ENCODE peak calls at places on chromosomes 1 and 21, in six cellular contexts. X is H1, O is NT2/D1, T is K562, W is GM12878, Z is HepG2. M is an unnamed sample.

GRCh38 chr1:85275701-85276289 is 637 bp downstream of the BCL10 start:
- DNase-seq in W (no peak), O (no peak), X (no peak), Z (no peak), T (no peak), M (peak)

GRCh38 chr1:40258445-40258769 is 371 bp downstream of the ZMPSTE24 start:
- DNase-seq in T (peak), W (no peak), Z (peak), O (no peak), X (no peak), M (no peak)

GRCh38 chr1:150881331-150882070 is 5.1 kb upstream of the ARNT start:
- DNase-seq in W (no peak), O (no peak), X (no peak), T (no peak), Z (no peak), M (no peak)

GRCh38 chr1:156677616-156678596 is 699 bp upstream of the NES start:
- DNase-seq in T (peak), W (no peak), X (no peak), Z (peak), O (no peak), M (no peak)

GRCh38 chr1:82506970-82507369 is 706.2 kb downstream of the ADGRL2 start:
- DNase-seq in W (no peak), X (no peak), T (no peak), Z (no peak), O (no peak), M (no peak)

GRCh38 chr1:211541715-211542477 is 37.1 kb downstream of the SLC30A1 start:
- DNase-seq in Z (peak), T (no peak), W (no peak), O (no peak), X (no peak), M (no peak)

GRCh38 chr21:16084776-16085364 is 355.1 kb downstream of the USP25 start:
- DNase-seq in Z (no peak), W (no peak), T (no peak), O (no peak), X (no peak), M (no peak)

GRCh38 chr1:200610846-200611245 is 9.7 kb downstream of the KIF14 start:
- DNase-seq in W (no peak), O (no peak), X (no peak), Z (no peak), T (no peak), M (no peak)

GRCh38 chr1:243917177-243917862 is 67.3 kb upstream of the AKT3 start:
- DNase-seq in O (peak), W (no peak), T (no peak), X (peak), Z (no peak), M (no peak)

GRCh38 chr1:117810553-117810952 is 118.9 kb downstream of the GDAP2 start:
- DNase-seq in Z (no peak), O (no peak), W (no peak), T (peak), X (no peak), M (no peak)

GRCh38 chr1:151947140-151947539 is 37.8 kb upstream of the THEM4 start:
- DNase-seq in O (no peak), X (no peak), Z (no peak), W (no peak), T (no peak), M (no peak)

GRCh38 chr1:65605621-65606020 is 185.2 kb downstream of the LEPR start:
- DNase-seq in X (no peak), Z (no peak), W (no peak), T (no peak), O (no peak), M (no peak)

GRCh38 chr1:163744488-163744887 is 422.7 kb downstream of the NUF2 start:
- DNase-seq in T (no peak), X (no peak), W (no peak), O (no peak), Z (no peak), M (no peak)

GRCh38 chr1:155174334-155175280 is 958 bp downstream of the TRIM46 start:
- DNase-seq in W (no peak), X (no peak), O (no peak), Z (no peak), T (no peak), M (no peak)

GRCh38 chr1:206472886-206473285 is 2.6 kb downstream of the IKBKE start:
- DNase-seq in T (no peak), X (no peak), W (no peak), Z (no peak), O (no peak), M (no peak)
- TF ChIP-seq ZNF274 in T (no peak), X (no peak), W (no peak), Z (no peak), O (no peak), M (no peak)

GRCh38 chr21:27677547-27677946 is 710.7 kb upstream of the ADAMTS5 start:
- DNase-seq in Z (no peak), T (no peak), X (no peak), O (no peak), W (no peak), M (no peak)

GRCh38 chr21:27681841-27682240 is 715.0 kb upstream of the ADAMTS5 start:
- DNase-seq in Z (no peak), X (no peak), W (no peak), T (no peak), O (no peak), M (no peak)

GRCh38 chr21:27683292-27683691 is 716.4 kb upstream of the ADAMTS5 start:
- DNase-seq in X (no peak), Z (no peak), W (no peak), T (no peak), O (no peak), M (no peak)

GRCh38 chr21:27678511-27678910 is 711.6 kb upstream of the ADAMTS5 start:
- DNase-seq in O (no peak), X (no peak), T (no peak), Z (no peak), W (no peak), M (no peak)

GRCh38 chr21:27681038-27681437 is 714.1 kb upstream of the ADAMTS5 start:
- DNase-seq in O (no peak), T (no peak), W (no peak), Z (no peak), X (no peak), M (no peak)
- TF ChIP-seq ZNF274 in O (no peak), T (no peak), W (no peak), Z (no peak), X (no peak), M (no peak)

GRCh38 chr1:204321665-204322064 is 38.1 kb downstream of the PLEKHA6 start:
- DNase-seq in T (no peak), W (no peak), X (no peak), Z (no peak), O (no peak), M (no peak)

GRCh38 chr1:204325944-204326343 is 33.8 kb downstream of the PLEKHA6 start:
- DNase-seq in T (no peak), X (no peak), O (no peak), W (no peak), Z (no peak), M (no peak)

GRCh38 chr1:204322329-204322868 is 37.3 kb downstream of the PLEKHA6 start:
- DNase-seq in T (no peak), Z (no peak), W (no peak), X (no peak), O (no peak), M (no peak)

GRCh38 chr1:204321051-204321450 is 38.7 kb downstream of the PLEKHA6 start:
- DNase-seq in T (no peak), W (no peak), O (no peak), Z (no peak), X (no peak), M (no peak)

GRCh38 chr1:204323887-204324286 is 35.8 kb downstream of the PLEKHA6 start:
- DNase-seq in Z (no peak), T (no peak), W (no peak), O (no peak), X (no peak), M (no peak)
- TF ChIP-seq ZNF274 in Z (no peak), T (no peak), W (no peak), O (no peak), X (no peak), M (no peak)

GRCh38 chr21:22200378-22201092 is 1202.3 kb downstream of the NCAM2 start:
- DNase-seq in X (no peak), W (no peak), Z (no peak), T (peak), O (no peak), M (no peak)
- TF ChIP-seq ZNF274 in X (no peak), W (no peak), Z (no peak), T (no peak), O (no peak), M (no peak)

DNA sequence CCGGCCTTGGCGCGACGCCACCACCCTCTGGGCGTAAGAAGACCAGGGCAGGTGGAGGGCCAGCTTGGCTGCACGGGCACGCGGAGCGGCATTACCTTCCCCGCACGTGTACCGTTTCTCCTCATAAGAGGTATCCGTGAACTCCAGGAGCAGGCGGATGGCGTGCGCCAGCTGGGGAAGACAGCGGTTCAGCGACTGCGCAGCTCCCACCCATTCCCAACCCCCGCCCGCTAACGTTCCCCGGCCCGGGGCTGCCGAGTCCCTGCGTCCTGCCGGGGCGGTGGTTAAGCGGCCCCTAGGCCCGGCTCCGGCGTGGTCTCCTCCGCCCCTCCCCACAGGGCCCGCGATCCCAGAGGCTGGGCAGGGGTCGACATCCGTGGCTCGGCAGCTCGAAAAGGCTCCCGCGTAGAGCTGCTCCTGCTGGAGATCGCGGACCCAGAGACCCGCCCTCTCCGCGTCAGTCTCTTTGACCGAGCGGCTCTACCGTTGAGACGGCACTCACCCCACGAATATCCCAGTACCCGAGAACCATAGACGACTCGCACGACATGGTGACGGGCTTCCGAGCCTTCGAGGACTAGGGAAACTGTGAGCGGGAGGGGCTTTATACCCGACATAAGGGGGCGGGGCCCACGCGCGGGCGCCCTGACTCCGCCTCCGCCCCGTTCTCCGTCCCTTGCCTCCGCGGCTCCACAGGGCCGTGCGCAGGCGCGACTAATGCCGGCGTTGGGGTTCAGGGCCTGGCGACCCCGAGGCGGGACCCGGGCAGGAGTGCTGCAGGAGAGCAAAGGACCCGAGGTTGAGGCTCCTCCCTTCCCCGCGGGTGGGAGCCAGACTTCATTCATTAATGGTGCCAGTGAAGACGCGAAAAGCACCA is 862 bp downstream of the GSTM3 start:
- DNase-seq in Z (peak), T (peak), W (no peak), O (no peak), X (no peak), M (no peak)
- TF ChIP-seq ZNF274 in Z (no peak), T (no peak), W (no peak), O (no peak), X (no peak), M (no peak)

DNA sequence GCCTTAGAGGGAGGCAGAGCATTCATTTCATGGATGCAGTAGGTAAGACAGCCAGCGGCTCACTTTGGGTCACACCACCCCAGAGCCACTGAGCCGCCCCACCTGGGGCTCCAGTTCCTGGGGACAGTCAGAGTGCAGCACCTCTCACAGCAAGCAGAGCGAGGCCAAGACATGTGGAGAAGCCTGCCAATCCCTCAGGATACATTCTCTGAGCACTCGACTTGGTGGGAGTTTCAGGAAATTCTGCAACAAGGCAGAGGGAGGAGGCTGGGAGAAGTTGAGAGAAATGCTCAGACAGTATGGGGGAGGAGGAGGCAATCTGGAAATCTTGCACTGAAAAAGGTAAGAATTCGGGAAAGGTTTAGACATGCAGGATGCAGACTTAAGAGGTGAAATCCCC is 60.8 kb upstream of the WLS start:
- DNase-seq in O (no peak), Z (no peak), X (no peak), T (no peak), W (no peak), M (no peak)
- TF ChIP-seq ZNF274 in O (no peak), Z (no peak), X (no peak), T (no peak), W (no peak), M (no peak)

DNA sequence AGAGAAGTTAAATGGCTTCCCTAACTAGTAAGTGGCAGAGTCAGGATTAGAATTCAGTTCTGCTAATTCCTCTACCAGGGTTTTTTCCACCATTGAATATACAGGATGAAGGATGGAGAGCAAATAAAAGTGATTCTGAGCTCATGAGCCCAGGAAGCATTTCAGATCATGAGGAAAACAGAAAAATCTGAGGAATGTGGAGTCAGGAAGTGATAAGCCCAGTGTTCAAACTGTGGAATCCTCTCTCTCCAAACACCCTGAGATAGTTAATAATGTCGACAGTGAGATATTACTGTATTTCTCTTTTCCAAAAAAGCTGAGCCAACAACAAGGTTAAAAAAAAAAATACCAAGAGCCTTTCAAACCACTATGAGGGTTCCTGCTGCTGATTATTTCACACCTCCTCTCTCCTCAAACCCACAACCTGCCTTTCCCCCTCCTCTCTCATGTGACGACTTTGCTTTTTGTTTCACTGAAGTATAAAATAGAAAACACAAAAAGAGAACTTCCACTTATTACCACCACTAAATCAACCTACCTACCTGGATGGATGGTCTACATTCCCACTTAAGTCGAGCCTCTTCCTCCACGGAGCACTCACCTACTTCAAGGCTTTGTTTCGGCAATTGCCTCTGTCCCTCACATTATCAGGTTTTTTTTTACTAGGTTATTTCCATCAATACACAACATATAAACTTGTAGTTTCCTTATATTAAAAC is 8.9 kb downstream of the SLAMF1 start:
- DNase-seq in W (no peak), X (no peak), T (no peak), O (no peak), Z (peak), M (no peak)
- TF ChIP-seq ZNF274 in W (no peak), X (no peak), T (no peak), O (no peak), Z (no peak), M (no peak)

GRCh38 chr1:27108588-27108987 is 46.3 kb downstream of the SLC9A1 start:
- DNase-seq in T (no peak), X (no peak), Z (no peak), W (no peak), O (no peak), M (no peak)

GRCh38 chr1:27106561-27107323 is 48.2 kb downstream of the SLC9A1 start:
- DNase-seq in W (no peak), Z (no peak), T (no peak), O (no peak), X (no peak), M (no peak)

GRCh38 chr1:27111771-27112573 is 43.0 kb downstream of the SLC9A1 start:
- DNase-seq in T (peak), W (no peak), Z (peak), X (no peak), O (peak), M (peak)

GRCh38 chr1:27105018-27105417 is 49.9 kb downstream of the SLC9A1 start:
- DNase-seq in T (no peak), O (no peak), X (no peak), W (no peak), Z (no peak), M (no peak)

DNA sequence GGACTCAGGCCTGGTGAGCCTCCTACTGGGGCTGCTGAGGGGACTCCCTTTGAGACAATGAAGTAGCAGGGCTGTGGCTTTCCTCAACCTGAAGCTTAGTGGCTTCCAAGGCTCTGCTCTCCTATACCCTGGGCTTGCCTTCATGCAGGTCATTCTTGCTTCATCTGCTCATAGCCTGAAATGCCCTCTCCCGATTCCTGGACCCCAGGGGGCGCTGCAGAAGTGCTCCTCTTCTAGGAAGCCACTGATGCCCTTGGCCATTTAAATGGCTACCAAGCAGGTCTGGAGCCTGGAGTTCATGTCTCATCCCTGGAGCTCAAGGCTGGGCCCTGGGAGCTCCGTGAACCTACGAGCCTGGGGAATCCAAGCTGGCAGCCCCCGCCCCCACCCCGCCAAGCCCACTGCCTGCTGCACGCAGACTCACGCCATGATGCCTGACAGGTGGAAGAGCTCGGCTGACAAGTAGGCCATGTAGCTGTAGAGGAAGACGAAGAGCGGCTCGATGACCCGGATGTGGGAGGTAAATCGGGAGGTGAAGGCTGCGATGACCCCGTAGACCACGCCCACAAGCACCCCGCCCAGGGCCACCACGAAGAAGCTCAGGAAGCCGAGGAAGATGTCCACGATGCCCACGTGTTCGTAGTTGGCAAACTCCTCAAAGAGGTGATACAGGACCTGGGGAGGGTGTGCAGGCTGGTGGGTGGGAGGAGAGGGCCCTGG is 45.7 kb downstream of the SLC9A1 start:
- DNase-seq in O (peak), T (peak), X (no peak), Z (peak), W (no peak), M (peak)
- TF ChIP-seq ZNF274 in O (no peak), T (no peak), X (no peak), Z (no peak), W (no peak), M (no peak)

GRCh38 chr1:229753764-229754553 is 127.9 kb downstream of the URB2 start:
- DNase-seq in X (no peak), T (peak), W (no peak), O (no peak), Z (no peak), M (no peak)

GRCh38 chr1:229757226-229757625 is 131.2 kb downstream of the URB2 start:
- DNase-seq in Z (no peak), X (no peak), W (no peak), O (no peak), T (no peak), M (no peak)

GRCh38 chr1:229758101-229759036 is 132.3 kb downstream of the URB2 start:
- DNase-seq in Z (no peak), T (no peak), O (no peak), X (no peak), W (no peak), M (no peak)

GRCh38 chr1:229759037-229759435 is 133.0 kb downstream of the URB2 start:
- DNase-seq in O (no peak), T (no peak), X (no peak), Z (no peak), W (no peak), M (no peak)

DNA sequence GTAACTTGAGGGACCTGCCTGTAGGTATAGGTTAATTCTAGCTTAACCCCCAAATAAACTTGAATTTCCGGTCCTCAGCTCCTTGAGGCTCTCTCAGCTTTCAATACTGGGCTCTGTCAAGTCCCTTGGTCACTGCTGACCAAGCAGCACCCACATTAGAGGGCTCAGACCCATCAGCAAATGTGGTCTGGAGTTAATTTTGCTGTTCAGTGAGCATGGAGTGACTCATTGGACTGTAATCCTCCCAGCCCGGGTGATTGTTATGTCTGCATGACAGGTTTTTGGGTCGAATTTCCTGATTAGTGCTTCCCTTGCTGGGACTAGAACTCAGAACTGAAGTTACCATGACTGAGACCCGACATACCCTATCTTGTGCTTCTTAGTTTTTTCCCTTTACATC is 130.6 kb downstream of the URB2 start:
- DNase-seq in X (no peak), W (no peak), Z (no peak), T (no peak), O (no peak), M (no peak)
- TF ChIP-seq ZNF274 in X (no peak), W (no peak), Z (no peak), T (no peak), O (no peak), M (no peak)

M was measured in HCT116.